ENCODE peak calls at places on chromosomes 12 and 14, in six cellular contexts. One of them, this sample, is unnamed.

GRCh38 chr12:104282109-104282508 is 21.4 kb upstream of the EID3 start:
- DNase-seq in breast epithelium: no peak
- DNase-seq in GM10248: no peak
- DNase-seq in AG09319: peak
- DNase-seq in Calu3: no peak
- DNase-seq in lower leg skin: no peak
- DNase-seq in this sample: no peak

GRCh38 chr12:25557830-25558436 is 4.8 kb upstream of the LMNTD1 start:
- DNase-seq in breast epithelium: no peak
- DNase-seq in GM10248: peak
- DNase-seq in AG09319: peak
- DNase-seq in Calu3: peak
- DNase-seq in lower leg skin: no peak
- DNase-seq in this sample: no peak

GRCh38 chr12:120846721-120847120 is 57.4 kb downstream of the SPPL3 start:
- DNase-seq in breast epithelium: no peak
- DNase-seq in GM10248: no peak
- DNase-seq in AG09319: peak
- DNase-seq in Calu3: no peak
- DNase-seq in lower leg skin: no peak
- DNase-seq in this sample: no peak

GRCh38 chr12:94941440-94941862 is 62.0 kb downstream of the NDUFA12 start:
- DNase-seq in breast epithelium: no peak
- DNase-seq in GM10248: no peak
- DNase-seq in AG09319: peak
- DNase-seq in Calu3: no peak
- DNase-seq in lower leg skin: peak
- DNase-seq in this sample: no peak

GRCh38 chr12:126424696-126425095 is 1359.5 kb downstream of the AACS start:
- DNase-seq in breast epithelium: no peak
- DNase-seq in GM10248: no peak
- DNase-seq in AG09319: peak
- DNase-seq in Calu3: no peak
- DNase-seq in lower leg skin: no peak
- DNase-seq in this sample: no peak

GRCh38 chr14:81516941-81517797 is 16.5 kb downstream of the SEL1L start:
- DNase-seq in breast epithelium: no peak
- DNase-seq in GM10248: no peak
- DNase-seq in AG09319: peak
- DNase-seq in Calu3: no peak
- DNase-seq in lower leg skin: no peak
- DNase-seq in this sample: no peak

GRCh38 chr12:3122841-3123678 is 45.9 kb downstream of the TSPAN9 start:
- DNase-seq in breast epithelium: no peak
- DNase-seq in GM10248: no peak
- DNase-seq in AG09319: no peak
- DNase-seq in Calu3: no peak
- DNase-seq in lower leg skin: no peak
- DNase-seq in this sample: no peak

GRCh38 chr14:70873627-70874026 is 33.6 kb upstream of the PCNX1 start:
- DNase-seq in breast epithelium: no peak
- DNase-seq in GM10248: no peak
- DNase-seq in AG09319: no peak
- DNase-seq in Calu3: no peak
- DNase-seq in lower leg skin: no peak
- DNase-seq in this sample: no peak

GRCh38 chr12:69822205-69822860 is 2.7 kb upstream of the MYRFL start:
- DNase-seq in breast epithelium: no peak
- DNase-seq in GM10248: no peak
- DNase-seq in AG09319: no peak
- DNase-seq in Calu3: no peak
- DNase-seq in lower leg skin: no peak
- DNase-seq in this sample: no peak

GRCh38 chr14:27114180-27114579 is 516.3 kb upstream of the NOVA1 start:
- DNase-seq in breast epithelium: no peak
- DNase-seq in GM10248: no peak
- DNase-seq in AG09319: no peak
- DNase-seq in Calu3: no peak
- DNase-seq in lower leg skin: no peak
- DNase-seq in this sample: no peak

GRCh38 chr14:101135796-101136742 is 232.5 kb upstream of the RTL1 start:
- DNase-seq in breast epithelium: no peak
- DNase-seq in GM10248: no peak
- DNase-seq in AG09319: no peak
- DNase-seq in Calu3: no peak
- DNase-seq in lower leg skin: no peak
- DNase-seq in this sample: no peak

GRCh38 chr14:60356921-60357550 is 108.0 kb downstream of the PPM1A start:
- DNase-seq in breast epithelium: no peak
- DNase-seq in GM10248: no peak
- DNase-seq in AG09319: no peak
- DNase-seq in Calu3: no peak
- DNase-seq in lower leg skin: no peak
- DNase-seq in this sample: no peak

GRCh38 chr12:26239508-26240328 is 44.3 kb downstream of the SSPN start:
- DNase-seq in breast epithelium: peak
- DNase-seq in GM10248: no peak
- DNase-seq in AG09319: peak
- DNase-seq in Calu3: peak
- DNase-seq in lower leg skin: peak
- DNase-seq in this sample: no peak

GRCh38 chr12:27123642-27124041 is 41.3 kb upstream of the C12orf71 start:
- DNase-seq in breast epithelium: no peak
- DNase-seq in GM10248: peak
- DNase-seq in AG09319: no peak
- DNase-seq in Calu3: no peak
- DNase-seq in lower leg skin: no peak
- DNase-seq in this sample: no peak

GRCh38 chr14:99537399-99537798 is 56.2 kb downstream of the CCNK start:
- DNase-seq in breast epithelium: no peak
- DNase-seq in GM10248: no peak
- DNase-seq in AG09319: no peak
- DNase-seq in Calu3: peak
- DNase-seq in lower leg skin: no peak
- DNase-seq in this sample: peak

GRCh38 chr12:19369691-19370148 is 69.6 kb upstream of the AEBP2 start:
- DNase-seq in breast epithelium: no peak
- DNase-seq in GM10248: no peak
- DNase-seq in AG09319: peak
- DNase-seq in Calu3: no peak
- DNase-seq in lower leg skin: no peak
- DNase-seq in this sample: no peak

GRCh38 chr14:24439830-24440605 is 2.6 kb downstream of the SDR39U1 start:
- DNase-seq in breast epithelium: no peak
- DNase-seq in GM10248: no peak
- DNase-seq in AG09319: no peak
- DNase-seq in Calu3: no peak
- DNase-seq in lower leg skin: no peak
- DNase-seq in this sample: no peak

GRCh38 chr14:64919618-64920017 is 5.4 kb downstream of the CHURC1 start:
- DNase-seq in breast epithelium: no peak
- DNase-seq in GM10248: no peak
- DNase-seq in AG09319: no peak
- DNase-seq in Calu3: no peak
- DNase-seq in lower leg skin: no peak
- DNase-seq in this sample: no peak

GRCh38 chr14:101234588-101234937 is 326.7 kb upstream of the DIO3 start:
- DNase-seq in breast epithelium: no peak
- DNase-seq in GM10248: no peak
- DNase-seq in AG09319: no peak
- DNase-seq in Calu3: no peak
- DNase-seq in lower leg skin: no peak
- DNase-seq in this sample: no peak

GRCh38 chr12:66516133-66516532 is 162.7 kb downstream of the GRIP1 start:
- DNase-seq in breast epithelium: no peak
- DNase-seq in GM10248: no peak
- DNase-seq in AG09319: no peak
- DNase-seq in Calu3: no peak
- DNase-seq in lower leg skin: no peak
- DNase-seq in this sample: no peak

GRCh38 chr14:58298880-58299664 is 717 bp downstream of the ARID4A start:
- DNase-seq in breast epithelium: no peak
- DNase-seq in GM10248: peak
- DNase-seq in AG09319: no peak
- DNase-seq in Calu3: peak
- DNase-seq in lower leg skin: peak
- DNase-seq in this sample: peak

GRCh38 chr14:77212933-77213656 is 31.5 kb downstream of the TMEM63C start:
- DNase-seq in breast epithelium: no peak
- DNase-seq in GM10248: peak
- DNase-seq in AG09319: no peak
- DNase-seq in Calu3: peak
- DNase-seq in lower leg skin: no peak
- DNase-seq in this sample: peak

GRCh38 chr12:109612975-109613502 is 39.4 kb downstream of the MVK start:
- DNase-seq in breast epithelium: no peak
- DNase-seq in GM10248: no peak
- DNase-seq in AG09319: no peak
- DNase-seq in Calu3: no peak
- DNase-seq in lower leg skin: no peak
- DNase-seq in this sample: no peak
- TF ChIP-seq CTCF in breast epithelium: no peak
- TF ChIP-seq CTCF in GM10248: no peak
- TF ChIP-seq CTCF in AG09319: peak
- TF ChIP-seq CTCF in Calu3: peak
- TF ChIP-seq CTCF in lower leg skin: no peak
- TF ChIP-seq CTCF in this sample: no peak

GRCh38 chr14:35532783-35533356 is 1.1 kb upstream of the INSM2 start:
- DNase-seq in breast epithelium: no peak
- DNase-seq in GM10248: no peak
- DNase-seq in AG09319: no peak
- DNase-seq in Calu3: no peak
- DNase-seq in lower leg skin: no peak
- DNase-seq in this sample: no peak

GRCh38 chr14:35535794-35536112 is 1.8 kb downstream of the INSM2 start:
- DNase-seq in breast epithelium: no peak
- DNase-seq in GM10248: no peak
- DNase-seq in AG09319: no peak
- DNase-seq in Calu3: no peak
- DNase-seq in lower leg skin: no peak
- DNase-seq in this sample: no peak

GRCh38 chr14:35534884-35535793 is 1.2 kb downstream of the INSM2 start:
- DNase-seq in breast epithelium: peak
- DNase-seq in GM10248: peak
- DNase-seq in AG09319: peak
- DNase-seq in Calu3: peak
- DNase-seq in lower leg skin: peak
- DNase-seq in this sample: peak

GRCh38 chr14:35533357-35534129 is 421 bp upstream of the INSM2 start:
- DNase-seq in breast epithelium: no peak
- DNase-seq in GM10248: peak
- DNase-seq in AG09319: no peak
- DNase-seq in Calu3: peak
- DNase-seq in lower leg skin: peak
- DNase-seq in this sample: peak

DNA sequence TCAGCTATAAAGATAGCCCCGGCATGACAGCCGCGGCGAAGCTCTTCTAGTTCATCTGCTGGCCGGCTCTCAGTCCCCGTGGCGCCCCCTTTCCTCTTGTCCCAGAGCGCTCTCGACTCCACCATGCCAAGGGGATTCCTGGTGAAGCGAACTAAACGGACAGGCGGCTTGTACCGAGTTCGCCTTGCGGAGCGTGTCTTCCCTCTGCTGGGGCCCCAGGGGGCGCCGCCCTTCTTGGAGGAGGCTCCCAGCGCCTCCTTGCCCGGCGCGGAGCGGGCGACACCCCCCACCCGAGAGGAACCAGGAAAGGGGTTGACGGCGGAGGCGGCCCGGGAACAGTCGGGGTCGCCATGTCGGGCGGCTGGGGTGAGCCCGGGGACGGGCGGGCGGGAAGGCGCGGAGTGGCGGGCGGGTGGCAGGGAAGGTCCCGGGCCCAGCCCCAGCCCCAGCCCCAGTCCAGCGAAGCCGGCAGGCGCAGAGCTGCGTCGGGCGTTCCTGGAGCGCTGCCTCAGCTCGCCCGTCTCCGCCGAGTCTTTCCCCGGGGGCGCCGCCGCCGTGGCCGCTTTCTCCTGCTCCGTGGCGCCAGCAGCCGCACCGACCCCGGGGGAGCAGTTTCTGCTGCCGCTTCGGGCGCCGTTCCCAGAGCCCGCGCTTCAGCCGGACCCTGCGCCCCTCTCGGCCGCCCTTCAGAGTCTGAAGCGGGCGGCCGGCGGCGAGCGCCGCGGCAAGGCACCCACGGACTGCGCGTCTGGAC is at the start of gene INSM2:
- DNase-seq in breast epithelium: no peak
- DNase-seq in GM10248: peak
- DNase-seq in AG09319: no peak
- DNase-seq in Calu3: peak
- DNase-seq in lower leg skin: no peak
- DNase-seq in this sample: no peak
- TF ChIP-seq CTCF in breast epithelium: no peak
- TF ChIP-seq CTCF in GM10248: peak
- TF ChIP-seq CTCF in AG09319: no peak
- TF ChIP-seq CTCF in Calu3: no peak
- TF ChIP-seq CTCF in lower leg skin: no peak
- TF ChIP-seq CTCF in this sample: no peak

GRCh38 chr12:62600038-62600437 is 133.4 kb downstream of the MON2 start:
- DNase-seq in breast epithelium: no peak
- DNase-seq in GM10248: no peak
- DNase-seq in AG09319: no peak
- DNase-seq in Calu3: no peak
- DNase-seq in lower leg skin: no peak
- DNase-seq in this sample: no peak
- TF ChIP-seq CTCF in breast epithelium: peak
- TF ChIP-seq CTCF in GM10248: no peak
- TF ChIP-seq CTCF in AG09319: no peak
- TF ChIP-seq CTCF in Calu3: peak
- TF ChIP-seq CTCF in lower leg skin: no peak
- TF ChIP-seq CTCF in this sample: no peak

GRCh38 chr14:45253070-45253753 is at the start of gene MIS18BP1:
- DNase-seq in breast epithelium: peak
- DNase-seq in GM10248: peak
- DNase-seq in AG09319: peak
- DNase-seq in Calu3: peak
- DNase-seq in lower leg skin: peak
- DNase-seq in this sample: peak
- TF ChIP-seq CTCF in breast epithelium: peak
- TF ChIP-seq CTCF in GM10248: peak
- TF ChIP-seq CTCF in AG09319: peak
- TF ChIP-seq CTCF in Calu3: peak
- TF ChIP-seq CTCF in lower leg skin: no peak
- TF ChIP-seq CTCF in this sample: peak

GRCh38 chr12:34198924-34199323 is 176.6 kb downstream of the ALG10 start:
- DNase-seq in breast epithelium: no peak
- DNase-seq in GM10248: no peak
- DNase-seq in AG09319: no peak
- DNase-seq in Calu3: no peak
- DNase-seq in lower leg skin: no peak
- DNase-seq in this sample: no peak
- TF ChIP-seq CTCF in breast epithelium: no peak
- TF ChIP-seq CTCF in GM10248: no peak
- TF ChIP-seq CTCF in AG09319: no peak
- TF ChIP-seq CTCF in Calu3: no peak
- TF ChIP-seq CTCF in lower leg skin: no peak
- TF ChIP-seq CTCF in this sample: no peak

DNA sequence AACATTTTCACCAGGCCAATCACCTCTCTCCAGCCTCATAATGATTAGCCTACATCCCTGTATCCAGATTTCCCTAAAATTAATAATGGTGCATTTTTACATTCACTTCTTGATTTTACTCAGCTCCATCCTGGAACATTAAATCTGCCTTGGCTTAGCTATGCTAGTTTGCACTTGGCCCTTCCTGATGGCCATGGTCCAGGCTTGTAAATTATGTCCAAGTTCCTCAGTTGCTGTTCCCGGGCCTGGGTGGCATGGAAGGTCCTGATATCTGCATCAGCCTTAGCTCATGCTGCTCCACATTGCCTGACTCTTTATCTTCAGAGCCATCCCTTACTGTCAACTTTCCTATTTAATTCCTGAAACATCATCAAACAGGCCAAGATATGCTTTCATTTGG is 11.1 kb upstream of the METTL17 start:
- DNase-seq in breast epithelium: no peak
- DNase-seq in GM10248: no peak
- DNase-seq in AG09319: no peak
- DNase-seq in Calu3: no peak
- DNase-seq in lower leg skin: no peak
- DNase-seq in this sample: no peak
- TF ChIP-seq CTCF in breast epithelium: no peak
- TF ChIP-seq CTCF in GM10248: no peak
- TF ChIP-seq CTCF in AG09319: no peak
- TF ChIP-seq CTCF in Calu3: no peak
- TF ChIP-seq CTCF in lower leg skin: no peak
- TF ChIP-seq CTCF in this sample: no peak